ENCODE peak calls at places on chromosomes 2 and 18, in nine cellular contexts. K is right atrium auricular region; M is upper lobe of right lung; V is left lung; R is CD8-positive, alpha-beta memory T cell; B is stomach; U is colonic mucosa; O is H1; T is neuronal stem cell. Y is an unnamed sample. For H3K4me1, the result is how much of the 10 kb centered on the place peaks cover.

GRCh38 chr2:2229898-2230817 is 100.9 kb downstream of the MYT1L start:
- DNase-seq in K (no peak), M (no peak), V (no peak), R (no peak), B (no peak), U (no peak), O (no peak), T (no peak), Y (no peak)

GRCh38 chr2:165877565-165878550 is 75.7 kb downstream of the TTC21B start:
- DNase-seq in K (no peak), M (no peak), V (no peak), R (no peak), B (no peak), U (no peak), O (no peak), T (no peak), Y (no peak)

GRCh38 chr18:63322908-63323634 is 3.5 kb upstream of the BCL2 start:
- DNase-seq in K (no peak), M (no peak), V (no peak), R (no peak), B (peak), U (peak), O (no peak), T (no peak), Y (peak)

GRCh38 chr2:148020036-148020357 is 540 bp downstream of the ORC4 start:
- DNase-seq in K (no peak), M (no peak), V (no peak), R (no peak), B (no peak), U (no peak), O (no peak), T (no peak), Y (no peak)

GRCh38 chr2:144183744-144184143 is 336.2 kb downstream of the ZEB2 start:
- DNase-seq in K (no peak), M (no peak), V (no peak), R (peak), B (no peak), U (no peak), O (no peak), T (no peak), Y (peak)

GRCh38 chr2:173109253-173110188 is 33.9 kb downstream of the MAP3K20 start:
- DNase-seq in K (no peak), M (no peak), V (no peak), R (no peak), B (no peak), U (no peak), O (no peak), T (no peak), Y (no peak)

GRCh38 chr18:2932247-2933181 is 80.4 kb downstream of the LPIN2 start:
- DNase-seq in K (no peak), M (no peak), V (no peak), R (no peak), B (no peak), U (peak), O (peak), T (peak), Y (peak)

GRCh38 chr2:73268831-73269685 is 15.2 kb downstream of the FBXO41 start:
- DNase-seq in K (no peak), M (peak), V (peak), R (peak), B (peak), U (peak), O (peak), T (no peak), Y (peak)

GRCh38 chr2:200397785-200398184 is 91.3 kb downstream of the SPATS2L start:
- DNase-seq in K (no peak), M (no peak), V (no peak), R (no peak), B (no peak), U (no peak), O (no peak), T (no peak), Y (no peak)

GRCh38 chr2:27078267-27079194 is at the start of gene EMILIN1:
- DNase-seq in K (peak), M (peak), V (peak), R (no peak), B (peak), U (peak), O (peak), T (no peak), Y (no peak)

GRCh38 chr2:150286730-150287362 is 200.6 kb downstream of the RND3 start:
- DNase-seq in K (no peak), M (no peak), V (no peak), R (no peak), B (no peak), U (no peak), O (no peak), T (no peak), Y (no peak)

GRCh38 chr2:137165968-137166367 is 400.6 kb downstream of the THSD7B start:
- DNase-seq in K (no peak), M (no peak), V (no peak), R (no peak), B (no peak), U (no peak), O (no peak), T (no peak), Y (no peak)

GRCh38 chr2:145530653-145531052 is 1010.7 kb upstream of the ZEB2 start:
- DNase-seq in K (no peak), M (no peak), V (no peak), R (no peak), B (no peak), U (no peak), O (no peak), T (no peak), Y (no peak)

GRCh38 chr2:196801578-196801977 is 2.1 kb upstream of the GTF3C3 start:
- DNase-seq in K (no peak), M (no peak), V (no peak), R (no peak), B (no peak), U (no peak), O (no peak), T (no peak), Y (no peak)

GRCh38 chr2:233473386-233473791 is 93.2 kb downstream of the USP40 start:
- DNase-seq in K (peak), M (no peak), V (no peak), R (no peak), B (peak), U (peak), O (no peak), T (no peak), Y (no peak)

GRCh38 chr2:49827366-49827765 is 673.1 kb upstream of the FSHR start:
- DNase-seq in K (no peak), M (no peak), V (peak), R (no peak), B (no peak), U (no peak), O (no peak), T (no peak), Y (no peak)

GRCh38 chr18:22563098-22563707 is 145.5 kb upstream of the CTAGE1 start:
- DNase-seq in K (peak), M (no peak), V (no peak), R (no peak), B (peak), U (peak), O (no peak), T (peak), Y (no peak)

GRCh38 chr2:6184532-6185302 is 492.5 kb downstream of the SOX11 start:
- DNase-seq in K (no peak), M (no peak), V (no peak), R (no peak), B (no peak), U (no peak), O (no peak), T (peak), Y (no peak)

GRCh38 chr2:197198890-197199289 is 111.7 kb downstream of the ANKRD44 start:
- DNase-seq in K (peak), M (peak), V (peak), R (peak), B (peak), U (peak), O (no peak), T (no peak), Y (peak)

GRCh38 chr18:49723648-49724180 is 89.6 kb downstream of the ACAA2 start:
- DNase-seq in K (no peak), M (no peak), V (no peak), R (no peak), B (no peak), U (peak), O (no peak), T (no peak), Y (no peak)

GRCh38 chr18:70258243-70258642 is 30.6 kb upstream of the SOCS6 start:
- DNase-seq in K (no peak), M (no peak), V (no peak), R (no peak), B (no peak), U (no peak), O (no peak), T (no peak), Y (no peak)

GRCh38 chr2:162890690-162891311 is 52.2 kb upstream of the KCNH7 start:
- DNase-seq in K (no peak), M (no peak), V (no peak), R (no peak), B (no peak), U (no peak), O (no peak), T (peak), Y (no peak)

GRCh38 chr2:73983322-73984202 is 1.1 kb upstream of the TET3 start:
- DNase-seq in K (no peak), M (peak), V (peak), R (no peak), B (peak), U (peak), O (peak), T (no peak), Y (peak)

GRCh38 chr18:6280344-6280743 is 134.4 kb downstream of the L3MBTL4 start:
- DNase-seq in K (no peak), M (no peak), V (no peak), R (no peak), B (no peak), U (no peak), O (no peak), T (no peak), Y (no peak)

DNA sequence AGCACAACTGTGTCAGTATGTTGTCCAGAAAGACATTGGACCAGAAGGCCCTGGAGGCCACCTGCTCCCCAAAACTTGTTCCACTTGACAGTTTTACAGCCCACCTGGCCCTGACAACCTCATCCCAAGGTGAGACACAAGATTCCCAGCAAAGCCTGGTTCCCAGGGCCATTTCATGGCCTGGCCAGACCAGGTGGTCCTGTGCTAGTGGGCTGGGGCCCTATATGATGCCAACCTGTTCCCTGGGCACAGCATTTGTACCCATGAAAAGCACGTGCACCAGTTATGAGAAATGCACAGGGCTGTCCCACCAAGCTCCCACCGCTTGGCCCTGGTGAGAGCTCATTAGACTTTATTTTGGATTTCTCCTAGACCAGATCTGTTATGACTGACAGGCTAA is 6.0 kb upstream of the SP140L start:
- DNase-seq in K (no peak), M (no peak), V (no peak), R (no peak), B (no peak), U (no peak), O (no peak), T (no peak), Y (no peak)
- H3K4me1 ChIP-seq in K (under half), M (under half), V (under half), R (half or more), B (under half), U (under half), O (under half), T (under half), Y (half or more)

GRCh38 chr2:54603357-54603756 is 120.1 kb upstream of the EML6 start:
- DNase-seq in K (no peak), M (no peak), V (no peak), R (no peak), B (no peak), U (no peak), O (no peak), T (no peak), Y (no peak)
- H3K4me1 ChIP-seq in K (half or more), M (half or more), V (half or more), R (half or more), B (half or more), U (under half), O (under half), T (under half), Y (under half)

GRCh38 chr2:105793230-105793975 is 48.7 kb downstream of the NCK2 start:
- DNase-seq in K (no peak), M (no peak), V (no peak), R (no peak), B (no peak), U (no peak), O (no peak), T (no peak), Y (no peak)

GRCh38 chr2:105790467-105791118 is 45.9 kb downstream of the NCK2 start:
- DNase-seq in K (no peak), M (no peak), V (no peak), R (no peak), B (no peak), U (peak), O (no peak), T (no peak), Y (no peak)

GRCh38 chr2:105791229-105791628 is 46.5 kb downstream of the NCK2 start:
- DNase-seq in K (no peak), M (no peak), V (no peak), R (no peak), B (no peak), U (no peak), O (no peak), T (no peak), Y (no peak)

GRCh38 chr2:105794926-105795574 is 50.3 kb downstream of the NCK2 start:
- DNase-seq in K (no peak), M (no peak), V (no peak), R (no peak), B (no peak), U (no peak), O (no peak), T (no peak), Y (no peak)

GRCh38 chr2:105792561-105792960 is 47.8 kb downstream of the NCK2 start:
- DNase-seq in K (no peak), M (no peak), V (no peak), R (no peak), B (no peak), U (no peak), O (no peak), T (no peak), Y (no peak)
- H3K4me1 ChIP-seq in K (half or more), M (under half), V (half or more), R (half or more), B (half or more), U (under half), O (under half), T (under half), Y (half or more)

DNA sequence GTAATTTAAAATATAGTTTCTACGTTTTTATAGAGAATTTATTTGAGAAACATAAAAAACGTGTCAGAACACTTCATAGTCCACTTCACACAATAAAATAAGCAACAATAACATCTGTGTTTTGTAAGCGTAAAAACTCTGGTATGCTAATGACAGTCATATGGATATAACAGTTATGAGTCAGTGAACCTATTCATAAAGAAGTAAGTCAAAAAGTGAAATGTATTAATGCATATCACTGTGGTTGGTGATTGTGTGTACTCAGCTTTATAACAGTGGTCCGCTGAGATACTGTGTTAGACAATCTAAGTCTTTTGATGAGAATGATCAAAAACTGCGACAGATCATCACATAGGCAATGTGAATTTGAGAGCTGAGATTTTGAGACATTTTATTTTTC is 153.2 kb downstream of the WDR7 start:
- DNase-seq in K (no peak), M (no peak), V (no peak), R (no peak), B (no peak), U (no peak), O (no peak), T (no peak), Y (no peak)
- H3K4me1 ChIP-seq in K (under half), M (under half), V (under half), R (under half), B (under half), U (under half), O (under half), T (under half), Y (under half)

GRCh38 chr2:190407246-190407661 is 901 bp upstream of the MFSD6 start:
- DNase-seq in K (no peak), M (no peak), V (no peak), R (peak), B (no peak), U (no peak), O (no peak), T (peak), Y (peak)

GRCh38 chr2:190410171-190410570 is 2.0 kb downstream of the MFSD6 start:
- DNase-seq in K (no peak), M (no peak), V (no peak), R (no peak), B (no peak), U (no peak), O (no peak), T (no peak), Y (no peak)

GRCh38 chr2:190409616-190410015 is 1.5 kb downstream of the MFSD6 start:
- DNase-seq in K (no peak), M (no peak), V (no peak), R (no peak), B (no peak), U (no peak), O (no peak), T (no peak), Y (no peak)

GRCh38 chr2:190407662-190408537 is at the start of gene MFSD6:
- DNase-seq in K (no peak), M (peak), V (peak), R (peak), B (peak), U (peak), O (peak), T (peak), Y (peak)

DNA sequence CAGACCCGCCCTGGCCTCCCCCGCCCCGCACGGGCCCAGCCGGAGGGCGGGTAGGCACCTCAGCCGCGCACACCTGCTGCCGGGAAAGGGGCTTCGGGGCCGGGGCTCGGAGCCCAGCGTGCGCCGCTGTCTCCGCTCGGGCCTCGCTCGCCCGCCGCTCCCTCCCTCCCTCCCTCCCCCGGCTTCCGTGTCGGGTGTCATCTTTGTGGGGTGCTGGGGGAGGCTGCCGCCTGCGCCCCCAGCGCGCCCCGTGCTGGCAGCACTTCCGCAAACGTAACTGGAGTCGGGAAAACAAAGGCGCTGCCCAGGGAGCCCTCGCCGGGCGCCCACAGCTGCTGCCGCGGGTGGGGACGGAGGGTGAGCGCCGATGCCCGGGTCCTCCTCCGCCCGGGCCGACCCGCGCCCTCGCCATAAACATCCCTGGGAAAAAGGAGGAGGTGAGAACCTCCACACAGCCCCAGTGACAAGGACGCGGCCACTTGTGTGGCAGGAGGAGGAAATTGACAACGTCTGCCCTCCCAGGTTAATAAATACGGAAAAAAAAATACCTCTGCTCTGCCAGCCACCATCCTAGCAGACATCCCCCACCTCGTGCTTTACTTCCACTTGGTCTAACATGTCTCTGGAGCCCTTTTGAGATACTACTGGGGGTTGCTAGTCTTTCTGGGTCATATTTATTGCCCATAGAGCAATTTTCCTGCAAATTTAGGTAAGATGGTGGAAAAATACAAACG is 550 bp downstream of the MFSD6 start:
- DNase-seq in K (no peak), M (peak), V (peak), R (peak), B (peak), U (peak), O (peak), T (peak), Y (peak)
- H3K4me1 ChIP-seq in K (under half), M (under half), V (under half), R (half or more), B (under half), U (under half), O (under half), T (under half), Y (under half)

GRCh38 chr2:240560084-240560479 is at the start of gene DUSP28:
- DNase-seq in K (peak), M (peak), V (peak), R (peak), B (peak), U (peak), O (peak), T (peak), Y (peak)

GRCh38 chr2:240564191-240564570 is 4.0 kb downstream of the DUSP28 start:
- DNase-seq in K (peak), M (no peak), V (no peak), R (no peak), B (no peak), U (no peak), O (peak), T (no peak), Y (no peak)

GRCh38 chr2:240560480-240561324 is 545 bp downstream of the DUSP28 start:
- DNase-seq in K (peak), M (peak), V (peak), R (peak), B (peak), U (peak), O (peak), T (peak), Y (peak)

GRCh38 chr2:240559271-240559670 is 886 bp upstream of the DUSP28 start:
- DNase-seq in K (peak), M (no peak), V (no peak), R (no peak), B (no peak), U (no peak), O (no peak), T (no peak), Y (no peak)

DNA sequence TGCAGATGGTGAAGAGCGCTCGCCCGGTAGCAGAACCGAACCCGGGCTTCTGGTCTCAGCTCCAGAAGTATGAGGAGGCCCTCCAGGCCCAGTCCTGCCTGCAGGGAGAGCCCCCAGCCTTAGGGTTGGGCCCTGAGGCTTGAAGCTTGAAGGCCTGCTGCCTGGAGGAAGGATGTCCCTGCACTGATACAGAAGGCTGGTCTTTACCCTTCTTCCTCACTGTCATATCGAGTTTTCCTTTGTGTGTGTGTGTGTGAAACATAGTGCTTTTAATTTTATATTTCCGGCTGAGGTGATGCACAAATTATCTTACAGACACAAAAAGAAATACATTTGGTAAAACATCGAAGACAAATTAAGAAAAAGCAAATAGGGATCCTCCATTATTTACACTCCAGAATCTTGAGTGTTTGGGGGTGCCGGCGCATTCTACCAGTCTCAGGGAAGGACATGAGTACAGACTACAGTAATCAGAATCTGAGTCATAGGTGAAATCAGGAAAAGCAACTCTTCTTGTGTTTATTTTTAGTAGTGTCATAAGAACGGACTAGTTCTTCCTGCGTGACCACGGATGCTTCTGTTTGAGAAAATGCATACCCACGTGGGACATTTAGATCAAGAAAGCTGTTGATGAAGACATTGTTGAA is 1.3 kb downstream of the DUSP28 start:
- DNase-seq in K (peak), M (no peak), V (no peak), R (no peak), B (no peak), U (peak), O (peak), T (no peak), Y (no peak)
- H3K4me1 ChIP-seq in K (half or more), M (half or more), V (half or more), R (half or more), B (half or more), U (under half), O (under half), T (under half), Y (half or more)

DNA sequence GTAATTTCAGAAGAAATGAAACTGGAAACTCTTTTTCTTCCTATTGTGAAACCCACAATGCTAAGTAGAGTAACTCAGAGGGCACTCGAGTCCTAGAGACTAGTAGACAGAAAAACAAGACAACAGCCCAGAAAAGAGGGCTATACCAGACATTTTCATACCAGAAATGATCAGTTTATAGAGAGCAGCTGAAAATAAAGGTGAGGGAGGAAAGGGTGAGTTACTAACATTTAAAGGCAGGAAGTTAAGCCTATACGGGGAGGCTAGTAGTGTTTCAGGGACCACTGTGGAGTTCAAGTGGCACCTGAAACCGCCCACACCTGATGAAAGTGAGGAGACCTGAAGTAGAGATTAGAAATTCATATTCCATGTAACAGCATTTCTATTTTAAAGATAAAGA is 145.0 kb upstream of the ITGB6 start:
- DNase-seq in K (no peak), M (no peak), V (no peak), R (no peak), B (no peak), U (no peak), O (no peak), T (no peak), Y (no peak)
- H3K4me1 ChIP-seq in K (half or more), M (under half), V (half or more), R (under half), B (half or more), U (under half), O (under half), T (under half), Y (under half)